ENCODE peak calls at places on chromosomes 6 and 20, in ten cellular contexts. I, B, O, A, Y, U, W, Q, V and L are unnamed samples.
A peak's percentile ranks its signal among the peaks of the same experiment; 100 is the strongest.

GRCh38 chr6:32194825-32195651 is 2.6 kb upstream of the GPSM3 start:
- DNase-seq in B (peak; percentile 28), I (no peak), W (peak; percentile 74), Q (no peak), V (peak; percentile 27), U (no peak), A (no peak), Y (no peak), O (no peak), L (peak; percentile 78)

GRCh38 chr6:151096255-151096612 is 143.5 kb upstream of the AKAP12 start:
- DNase-seq in U (no peak), Q (no peak), Y (no peak), A (no peak), W (peak; percentile 19), I (no peak), V (no peak), O (no peak), B (no peak), L (no peak)

GRCh38 chr6:169035381-169036280 is 218.0 kb downstream of the THBS2 start:
- DNase-seq in V (no peak), I (no peak), B (no peak), Q (no peak), A (no peak), U (no peak), W (peak; percentile 91), O (no peak), Y (no peak), L (no peak)

GRCh38 chr6:2447318-2447717 is 201.9 kb upstream of the GMDS start:
- DNase-seq in V (no peak), W (no peak), B (no peak), Y (no peak), I (no peak), O (no peak), U (no peak), A (no peak), Q (no peak), L (no peak)

GRCh38 chr20:3543901-3544507 is 73.2 kb downstream of the ATRN start:
- DNase-seq in Q (no peak), V (peak; percentile 73), W (peak; percentile 46), U (no peak), B (no peak), Y (no peak), O (peak; percentile 81), A (no peak), I (no peak), L (no peak)

GRCh38 chr6:31728767-31729514 is at the start of gene DDAH2:
- DNase-seq in B (no peak), A (no peak), V (no peak), W (no peak), U (no peak), Y (no peak), O (no peak), I (no peak), Q (no peak), L (no peak)

GRCh38 chr6:3825851-3826581 is 23.2 kb upstream of the FAM50B start:
- DNase-seq in W (peak; percentile 100), O (peak; percentile 99), A (no peak), V (peak; percentile 98), Y (no peak), U (peak; percentile 96), I (peak; percentile 82), B (peak; percentile 40), Q (no peak), L (peak; percentile 49)

GRCh38 chr20:52219441-52219840 is 27.9 kb upstream of the ZFP64 start:
- DNase-seq in A (no peak), Y (no peak), U (no peak), I (peak; percentile 15), B (no peak), Q (no peak), O (no peak), W (no peak), V (no peak), L (peak; percentile 38)

GRCh38 chr20:1827974-1828785 is 67.0 kb upstream of the SIRPA start:
- DNase-seq in O (peak; percentile 50), I (no peak), A (no peak), Y (no peak), U (peak; percentile 76), Q (no peak), V (peak; percentile 78), W (peak; percentile 32), B (peak; percentile 96), L (peak; percentile 61)

GRCh38 chr6:29981211-29981812 is 39.0 kb downstream of the HLA-A start:
- DNase-seq in Q (no peak), Y (no peak), U (no peak), B (no peak), I (no peak), W (no peak), O (no peak), V (no peak), A (no peak), L (no peak)

GRCh38 chr6:12576389-12576788 is 140.2 kb upstream of the PHACTR1 start:
- DNase-seq in B (no peak), W (peak; percentile 91), V (peak; percentile 54), A (no peak), I (no peak), Y (no peak), Q (no peak), O (peak; percentile 76), U (no peak), L (no peak)

GRCh38 chr20:53844259-53844658 is 226.1 kb downstream of the BCAS1 start:
- DNase-seq in U (no peak), Q (no peak), Y (no peak), B (no peak), W (no peak), I (no peak), V (no peak), A (no peak), O (no peak), L (no peak)

GRCh38 chr6:44217332-44218143 is 812 bp downstream of the MYMX start:
- DNase-seq in U (peak; percentile 92), B (peak; percentile 46), V (no peak), O (no peak), I (peak; percentile 77), Y (no peak), A (no peak), Q (no peak), W (no peak), L (peak; percentile 35)

GRCh38 chr6:12196326-12196936 is 93.7 kb upstream of the EDN1 start:
- DNase-seq in I (no peak), B (no peak), W (peak; percentile 23), Y (no peak), V (peak; percentile 71), A (no peak), Q (no peak), U (no peak), O (peak; percentile 79), L (peak; percentile 37)

GRCh38 chr6:89597988-89598387 is 40.6 kb downstream of the LYRM2 start:
- DNase-seq in A (no peak), W (peak; percentile 66), Q (no peak), O (peak; percentile 78), U (no peak), I (no peak), V (peak; percentile 77), Y (no peak), B (no peak), L (peak; percentile 90)